ENCODE peak calls at places on chromosome 18, in five cellular contexts. M, Q, E, L and B are unnamed samples. For H3K9me3 and H3K36me3, the result is how much of the 10 kb centered on the place peaks cover.

GRCh38 chr18:74064510-74064909 is 83.1 kb downstream of the FBXO15 start:
- DNase-seq in M (no peak), Q (peak), E (peak), L (no peak), B (no peak)

GRCh38 chr18:79485788-79486355 is 90.1 kb downstream of the NFATC1 start:
- DNase-seq in M (peak), Q (peak), E (peak), L (no peak), B (no peak)

GRCh38 chr18:45526120-45526841 is 89.0 kb upstream of the SLC14A2 start:
- DNase-seq in M (no peak), Q (no peak), E (no peak), L (no peak), B (no peak)

GRCh38 chr18:48788378-48788777 is 162.4 kb downstream of the SMAD7 start:
- DNase-seq in M (peak), Q (peak), E (no peak), L (no peak), B (no peak)

GRCh38 chr18:63178526-63178880 is 141.1 kb downstream of the BCL2 start:
- DNase-seq in M (peak), Q (peak), E (no peak), L (no peak), B (no peak)

GRCh38 chr18:8498905-8499304 is 110.3 kb upstream of the RAB12 start:
- DNase-seq in M (peak), Q (no peak), E (no peak), L (no peak), B (no peak)

GRCh38 chr18:78810706-78811105 is 168.9 kb upstream of the SALL3 start:
- DNase-seq in M (no peak), Q (peak), E (no peak), L (peak), B (no peak)

GRCh38 chr18:63477972-63478371 is 1.2 kb downstream of the SERPINB5 start:
- DNase-seq in M (no peak), Q (no peak), E (peak), L (no peak), B (no peak)

GRCh38 chr18:3995476-3996102 is 459.5 kb downstream of the DLGAP1 start:
- DNase-seq in M (no peak), Q (no peak), E (peak), L (no peak), B (peak)

GRCh38 chr18:60585670-60586069 is 213.1 kb upstream of the MC4R start:
- DNase-seq in M (no peak), Q (no peak), E (no peak), L (no peak), B (no peak)

GRCh38 chr18:7871560-7872456 is 304.7 kb downstream of the PTPRM start:
- DNase-seq in M (no peak), Q (no peak), E (peak), L (no peak), B (no peak)

GRCh38 chr18:22558945-22559385 is 141.2 kb upstream of the CTAGE1 start:
- DNase-seq in M (peak), Q (peak), E (peak), L (peak), B (peak)

GRCh38 chr18:57353137-57353939 is 981 bp downstream of the ST8SIA3 start:
- DNase-seq in M (no peak), Q (no peak), E (no peak), L (peak), B (peak)

GRCh38 chr18:63260075-63260754 is 59.4 kb downstream of the BCL2 start:
- DNase-seq in M (no peak), Q (no peak), E (no peak), L (no peak), B (no peak)

GRCh38 chr18:77407733-77408132 is 158.1 kb downstream of the GALR1 start:
- DNase-seq in M (no peak), Q (no peak), E (peak), L (no peak), B (no peak)

GRCh38 chr18:7070466-7070865 is 47.1 kb downstream of the LAMA1 start:
- DNase-seq in M (no peak), Q (no peak), E (no peak), L (no peak), B (no peak)

GRCh38 chr18:9337875-9338274 is 3.3 kb downstream of the TWSG1 start:
- DNase-seq in M (no peak), Q (no peak), E (peak), L (no peak), B (no peak)

GRCh38 chr18:46555724-46556123 is 101.3 kb downstream of the LOXHD1 start:
- DNase-seq in M (no peak), Q (no peak), E (peak), L (no peak), B (peak)

GRCh38 chr18:26710460-26711096 is 154.9 kb downstream of the AQP4 start:
- DNase-seq in M (no peak), Q (no peak), E (no peak), L (no peak), B (no peak)

GRCh38 chr18:63137999-63138448 is 181.5 kb downstream of the BCL2 start:
- DNase-seq in M (no peak), Q (peak), E (no peak), L (no peak), B (no peak)

GRCh38 chr18:22559414-22560282 is 141.9 kb upstream of the CTAGE1 start:
- DNase-seq in M (peak), Q (peak), E (peak), L (peak), B (peak)

GRCh38 chr18:68679531-68679930 is 35.4 kb downstream of the TMX3 start:
- DNase-seq in M (no peak), Q (no peak), E (no peak), L (no peak), B (no peak)

GRCh38 chr18:48003426-48004349 is 73.2 kb upstream of the SMAD2 start:
- DNase-seq in M (no peak), Q (no peak), E (peak), L (no peak), B (no peak)

GRCh38 chr18:63266888-63267790 is 52.4 kb downstream of the BCL2 start:
- DNase-seq in M (no peak), Q (no peak), E (no peak), L (no peak), B (no peak)

DNA sequence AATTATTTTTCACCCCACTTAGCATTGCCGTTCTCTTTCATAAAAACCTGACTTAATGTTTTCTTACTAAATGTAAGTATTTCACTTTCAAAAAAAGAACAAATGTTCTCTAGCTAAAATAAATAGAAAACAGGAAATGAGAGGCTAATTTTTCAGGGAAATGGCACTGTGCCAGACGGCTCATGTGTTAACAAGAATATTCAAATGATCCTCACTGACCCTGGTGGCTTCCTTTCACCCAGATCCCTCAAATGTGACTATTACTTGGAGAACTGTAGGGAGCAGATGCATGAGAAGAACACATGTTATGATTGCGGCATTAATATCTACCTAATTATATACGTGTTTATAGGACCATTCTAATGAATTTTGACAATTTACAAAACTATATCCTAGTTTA is 827.7 kb downstream of the SOCS6 start:
- DNase-seq in M (no peak), Q (no peak), E (no peak), L (no peak), B (no peak)
- H3K9me3 ChIP-seq in M (under half), Q (under half), E (under half), L (under half), B (under half)

DNA sequence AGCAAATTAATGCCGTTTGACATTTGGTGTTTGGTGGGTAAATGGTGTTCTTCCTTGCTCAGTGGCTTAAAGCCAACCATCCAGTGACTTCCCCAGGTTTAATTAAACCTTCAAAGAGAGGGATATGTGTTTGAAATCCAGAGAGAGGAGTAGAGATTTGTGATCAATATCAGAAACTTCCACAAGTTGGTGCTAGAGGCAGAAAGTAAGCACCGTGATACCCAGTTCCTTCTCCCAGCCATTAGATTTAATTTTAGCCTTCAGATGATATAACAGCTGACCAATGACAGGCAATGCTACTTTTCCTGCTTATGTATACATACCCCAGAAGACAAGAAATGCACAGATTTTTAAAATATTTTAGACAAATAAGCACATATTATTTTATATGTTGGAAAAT is 398.5 kb downstream of the CDH2 start:
- DNase-seq in M (no peak), Q (no peak), E (peak), L (no peak), B (no peak)
- TF ChIP-seq CTCF in M (no peak), Q (no peak), E (peak), L (no peak), B (peak)

DNA sequence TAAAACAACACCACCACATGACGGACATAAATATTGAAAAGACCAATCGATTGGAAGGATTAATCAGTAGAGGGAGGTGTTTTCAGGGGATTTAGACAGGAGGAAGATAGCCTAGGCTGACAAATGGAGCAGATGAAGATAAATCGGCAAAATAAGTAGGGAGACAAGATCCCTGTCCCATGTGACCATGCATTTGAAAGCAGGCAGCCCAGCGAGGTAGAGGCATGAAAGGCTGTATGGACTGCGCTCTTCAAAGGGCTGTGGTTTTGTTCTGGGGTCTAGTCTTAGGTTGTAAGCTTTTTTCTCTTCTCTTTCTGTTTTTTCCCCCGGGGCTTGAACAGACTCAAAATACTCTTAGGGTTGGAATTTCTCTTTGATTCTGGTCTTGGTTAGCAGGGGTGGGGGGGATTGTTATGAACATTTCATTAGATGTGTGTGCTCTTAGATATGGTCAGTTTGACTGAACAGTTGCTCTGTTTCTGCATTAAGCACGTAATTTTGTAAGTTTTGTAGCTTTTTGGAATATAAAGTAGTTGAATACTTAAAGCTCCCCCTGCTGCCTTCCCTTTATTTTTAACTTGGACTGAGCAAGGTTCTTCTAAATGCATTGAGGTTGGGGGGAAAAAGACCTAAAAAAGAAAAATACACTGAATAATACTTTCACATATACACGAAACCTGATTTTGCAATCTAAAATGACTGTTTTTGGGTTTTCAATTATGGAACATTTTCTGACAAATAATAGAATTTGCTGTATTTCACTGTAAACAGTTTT is 32.2 kb downstream of the ZNF532 start:
- DNase-seq in M (no peak), Q (no peak), E (no peak), L (no peak), B (no peak)
- H3K36me3 ChIP-seq in M (under half), Q (under half), E (under half), L (under half), B (under half)

GRCh38 chr18:23661735-23662308 is 889 bp downstream of the ANKRD29 start:
- DNase-seq in M (no peak), Q (no peak), E (no peak), L (no peak), B (no peak)
- H3K9me3 ChIP-seq in M (under half), Q (under half), E (under half), L (under half), B (under half)

DNA sequence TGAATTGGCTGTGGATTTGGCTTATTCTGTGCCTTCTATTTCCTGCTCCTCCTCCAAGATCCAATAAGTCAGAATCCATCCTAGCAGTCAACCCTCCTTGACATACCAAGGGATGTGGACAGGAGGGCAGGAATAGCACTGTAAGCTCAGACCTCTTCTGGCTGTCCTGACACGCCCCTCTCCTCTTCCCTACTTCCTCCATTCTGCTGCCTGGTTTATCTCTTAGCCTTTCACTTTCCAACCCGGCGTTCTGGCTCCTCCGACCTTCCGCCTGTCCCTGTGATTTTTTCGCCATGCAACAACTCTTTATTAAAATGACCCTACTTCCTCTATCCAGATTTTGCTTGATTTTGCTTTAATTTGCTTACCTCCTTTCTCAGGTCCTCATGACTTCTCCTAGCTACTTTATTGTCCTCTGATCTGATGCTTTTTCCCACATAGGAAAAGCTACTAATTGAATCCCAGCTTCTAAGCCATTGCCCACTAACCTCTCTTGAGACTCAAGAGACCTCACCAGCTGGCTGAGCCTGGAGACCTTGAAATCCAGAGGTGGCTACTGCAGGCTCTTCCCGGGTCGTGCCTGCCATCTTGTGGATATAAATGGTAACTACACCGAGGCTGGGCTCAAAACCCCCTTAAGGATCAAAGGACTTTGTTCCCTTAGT is 139.6 kb downstream of the AKAIN1 start:
- DNase-seq in M (peak), Q (no peak), E (peak), L (no peak), B (peak)
- TF ChIP-seq CTCF in M (peak), Q (peak), E (peak), L (peak), B (peak)

DNA sequence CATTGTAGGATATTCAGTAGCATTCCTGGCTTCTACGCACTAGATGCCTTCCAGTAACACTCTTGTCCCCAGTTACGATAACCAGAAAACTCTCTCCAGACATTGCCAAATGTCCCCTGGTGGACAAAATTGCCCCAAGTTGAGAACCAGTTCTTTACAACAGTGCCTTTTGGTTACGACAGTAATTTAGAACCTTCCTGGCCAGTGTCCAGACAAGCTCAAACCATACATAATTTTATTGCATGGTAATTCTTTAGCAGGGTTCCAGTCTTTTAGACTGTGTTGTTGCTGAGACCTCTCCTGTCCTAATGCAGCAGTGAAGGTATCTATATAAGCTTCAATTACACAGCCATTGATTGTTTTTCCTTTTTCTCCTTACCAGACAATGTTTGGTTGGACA is 20.2 kb downstream of the RNMT start:
- DNase-seq in M (no peak), Q (no peak), E (no peak), L (no peak), B (no peak)
- H3K36me3 ChIP-seq in M (under half), Q (under half), E (under half), L (half or more), B (under half)